ENCODE peak calls at places on chromosomes 3 and 15, in six cellular contexts. C is AG20443, B is pulmonary artery endothelial cell, I is neural crest cell, F is GM12864, W is ureter. X is an unnamed sample.

GRCh38 chr3:194497799-194498575 is 11.2 kb upstream of the ATP13A3 start:
- DNase-seq in C (no peak), B (no peak), I (no peak), F (no peak), W (no peak), X (no peak)

GRCh38 chr3:27521179-27521871 is 37.1 kb upstream of the SLC4A7 start:
- DNase-seq in C (peak), B (no peak), I (no peak), F (no peak), W (no peak), X (no peak)

GRCh38 chr3:100043271-100043670 is 71.0 kb downstream of the FILIP1L start:
- DNase-seq in C (no peak), B (no peak), I (no peak), F (no peak), W (no peak), X (no peak)

GRCh38 chr15:93261845-93262244 is 172.8 kb upstream of the RGMA start:
- DNase-seq in C (no peak), B (no peak), I (no peak), F (no peak), W (no peak), X (no peak)

GRCh38 chr15:92101706-92102434 is 248.4 kb downstream of the SLCO3A1 start:
- DNase-seq in C (no peak), B (no peak), I (no peak), F (no peak), W (no peak), X (no peak)

GRCh38 chr3:193780810-193781472 is 187.9 kb downstream of the OPA1 start:
- DNase-seq in C (peak), B (no peak), I (peak), F (no peak), W (peak), X (no peak)

GRCh38 chr3:98977520-98977919 is 76.0 kb upstream of the DCBLD2 start:
- DNase-seq in C (peak), B (peak), I (no peak), F (no peak), W (no peak), X (peak)

GRCh38 chr3:196288141-196288460 is 575 bp upstream of the PCYT1A start:
- DNase-seq in C (no peak), B (no peak), I (no peak), F (no peak), W (no peak), X (no peak)

GRCh38 chr3:107846282-107846852 is 244.5 kb downstream of the CD47 start:
- DNase-seq in C (peak), B (peak), I (peak), F (no peak), W (peak), X (peak)

GRCh38 chr15:69973102-69973714 is 124.5 kb downstream of the TLE3 start:
- DNase-seq in C (peak), B (no peak), I (no peak), F (no peak), W (no peak), X (no peak)

GRCh38 chr15:48555244-48555804 is 90.2 kb downstream of the FBN1 start:
- DNase-seq in C (peak), B (no peak), I (no peak), F (no peak), W (no peak), X (no peak)

GRCh38 chr15:70741677-70742293 is 21.6 kb downstream of the UACA start:
- DNase-seq in C (peak), B (peak), I (no peak), F (no peak), W (no peak), X (no peak)

GRCh38 chr3:141663993-141664392 is 74.1 kb upstream of the RNF7 start:
- DNase-seq in C (peak), B (no peak), I (no peak), F (no peak), W (no peak), X (no peak)

GRCh38 chr15:83283813-83284562 is 476 bp downstream of the BNC1 start:
- DNase-seq in C (peak), B (no peak), I (peak), F (no peak), W (no peak), X (no peak)

GRCh38 chr3:52132930-52133329 is 21.3 kb downstream of the POC1A start:
- DNase-seq in C (no peak), B (no peak), I (no peak), F (no peak), W (no peak), X (no peak)

GRCh38 chr3:112365035-112365434 is 32.1 kb downstream of the CD200 start:
- DNase-seq in C (no peak), B (no peak), I (no peak), F (no peak), W (no peak), X (no peak)

GRCh38 chr15:99994849-99995248 is 261.6 kb upstream of the LYSMD4 start:
- DNase-seq in C (no peak), B (no peak), I (no peak), F (no peak), W (no peak), X (no peak)

GRCh38 chr3:16728762-16729745 is 123.8 kb upstream of the DAZL start:
- DNase-seq in C (peak), B (no peak), I (no peak), F (no peak), W (no peak), X (no peak)

GRCh38 chr15:75422554-75422953 is 28.9 kb downstream of the SIN3A start:
- DNase-seq in C (no peak), B (no peak), I (no peak), F (no peak), W (no peak), X (no peak)

GRCh38 chr15:73727330-73728018 is 25.7 kb downstream of the INSYN1 start:
- DNase-seq in C (peak), B (no peak), I (no peak), F (no peak), W (no peak), X (no peak)

GRCh38 chr15:34297059-34297458 is 40.5 kb downstream of the SLC12A6 start:
- DNase-seq in C (no peak), B (no peak), I (no peak), F (no peak), W (no peak), X (no peak)

GRCh38 chr15:31605467-31605931 is 278.9 kb downstream of the KLF13 start:
- DNase-seq in C (peak), B (no peak), I (peak), F (no peak), W (no peak), X (no peak)

GRCh38 chr3:108493862-108494261 is 16.5 kb downstream of the MYH15 start:
- DNase-seq in C (peak), B (no peak), I (no peak), F (no peak), W (no peak), X (no peak)

GRCh38 chr15:89803941-89804800 is 10.5 kb downstream of the ANPEP start:
- DNase-seq in C (no peak), B (no peak), I (no peak), F (no peak), W (no peak), X (no peak)

GRCh38 chr3:187064210-187065115 is 74.8 kb downstream of the RPL39L start:
- DNase-seq in C (peak), B (no peak), I (no peak), F (no peak), W (no peak), X (no peak)

GRCh38 chr3:176690470-176690869 is 506.8 kb downstream of the TBL1XR1 start:
- DNase-seq in C (no peak), B (no peak), I (no peak), F (no peak), W (no peak), X (no peak)

GRCh38 chr3:104214277-104214676 is 1152.4 kb upstream of the ALCAM start:
- DNase-seq in C (no peak), B (no peak), I (no peak), F (no peak), W (no peak), X (no peak)